ENCODE peak calls at places on chromosomes 7 and 10, in ten cellular contexts. V is esophagus muscularis mucosa, W is fibroblast of pulmonary artery, N is BE2C, C is HepG2, I is uterus, E is lung, Q is stomach, O is spleen, Y is neural crest cell. J is an unnamed sample.

GRCh38 chr10:95756796-95757657 is 1.1 kb downstream of the ENTPD1 start:
- DNase-seq in V (no peak), W (no peak), N (no peak), C (no peak), I (no peak), E (no peak), Q (no peak), O (no peak), Y (no peak), J (no peak)

GRCh38 chr7:114083714-114084113 is 164.9 kb upstream of the PPP1R3A start:
- DNase-seq in V (no peak), W (no peak), N (no peak), C (no peak), I (no peak), E (no peak), Q (no peak), O (no peak), Y (no peak), J (no peak)

GRCh38 chr10:110137142-110137545 is 70.3 kb upstream of the MXI1 start:
- DNase-seq in V (peak; percentile 24), W (peak; percentile 91), N (no peak), C (peak; percentile 76), I (no peak), E (no peak), Q (no peak), O (no peak), Y (no peak), J (no peak)

GRCh38 chr10:12807982-12808613 is 193.4 kb downstream of the CCDC3 start:
- DNase-seq in V (no peak), W (no peak), N (no peak), C (no peak), I (no peak), E (no peak), Q (no peak), O (no peak), Y (no peak), J (no peak)

GRCh38 chr7:69787736-69788431 is 189.6 kb downstream of the AUTS2 start:
- DNase-seq in V (no peak), W (no peak), N (no peak), C (no peak), I (no peak), E (no peak), Q (no peak), O (no peak), Y (no peak), J (no peak)

GRCh38 chr10:60917331-60918280 is 26.4 kb downstream of the RHOBTB1 start:
- DNase-seq in V (no peak), W (no peak), N (no peak), C (no peak), I (no peak), E (no peak), Q (no peak), O (no peak), Y (no peak), J (no peak)

GRCh38 chr7:84384417-84384816 is 189.8 kb upstream of the SEMA3A start:
- DNase-seq in V (no peak), W (no peak), N (no peak), C (no peak), I (no peak), E (no peak), Q (no peak), O (no peak), Y (no peak), J (no peak)

GRCh38 chr7:41869596-41869995 is 166.7 kb upstream of the INHBA start:
- DNase-seq in V (no peak), W (peak; percentile 49), N (no peak), C (no peak), I (no peak), E (no peak), Q (no peak), O (no peak), Y (no peak), J (no peak)

GRCh38 chr7:121544726-121545125 is 148.6 kb upstream of the FAM3C start:
- DNase-seq in V (no peak), W (peak; percentile 96), N (no peak), C (peak; percentile 6), I (no peak), E (no peak), Q (no peak), O (no peak), Y (no peak), J (no peak)

GRCh38 chr7:2607122-2607912 is 24.5 kb upstream of the TTYH3 start:
- DNase-seq in V (no peak), W (peak; percentile 24), N (no peak), C (no peak), I (no peak), E (peak; percentile 44), Q (no peak), O (peak; percentile 89), Y (no peak), J (no peak)

GRCh38 chr7:1679966-1680730 is 10.1 kb downstream of the ELFN1 start:
- DNase-seq in V (no peak), W (no peak), N (no peak), C (no peak), I (no peak), E (no peak), Q (peak; percentile 8), O (peak; percentile 39), Y (no peak), J (no peak)

GRCh38 chr7:139681463-139681755 is 96.4 kb downstream of the HIPK2 start:
- DNase-seq in V (no peak), W (no peak), N (no peak), C (no peak), I (no peak), E (no peak), Q (no peak), O (no peak), Y (no peak), J (no peak)

GRCh38 chr10:113524539-113525490 is 28.0 kb upstream of the HABP2 start:
- DNase-seq in V (no peak), W (peak; percentile 12), N (no peak), C (no peak), I (no peak), E (no peak), Q (peak; percentile 17), O (no peak), Y (no peak), J (no peak)

GRCh38 chr10:21184216-21184615 is 287.1 kb upstream of the NEBL start:
- DNase-seq in V (no peak), W (peak; percentile 62), N (no peak), C (no peak), I (no peak), E (no peak), Q (no peak), O (no peak), Y (no peak), J (no peak)

GRCh38 chr7:54877683-54878082 is 118.7 kb upstream of the SEC61G start:
- DNase-seq in V (no peak), W (peak; percentile 23), N (peak; percentile 41), C (peak; percentile 24), I (no peak), E (no peak), Q (no peak), O (no peak), Y (no peak), J (no peak)

GRCh38 chr7:97018126-97018601 is 6.5 kb downstream of the DLX5 start:
- DNase-seq in V (no peak), W (no peak), N (no peak), C (no peak), I (no peak), E (no peak), Q (no peak), O (no peak), Y (no peak), J (no peak)

GRCh38 chr7:66899552-66900280 is 21.3 kb upstream of the TMEM248 start:
- DNase-seq in V (no peak), W (no peak), N (no peak), C (no peak), I (no peak), E (no peak), Q (no peak), O (no peak), Y (no peak), J (no peak)

DNA sequence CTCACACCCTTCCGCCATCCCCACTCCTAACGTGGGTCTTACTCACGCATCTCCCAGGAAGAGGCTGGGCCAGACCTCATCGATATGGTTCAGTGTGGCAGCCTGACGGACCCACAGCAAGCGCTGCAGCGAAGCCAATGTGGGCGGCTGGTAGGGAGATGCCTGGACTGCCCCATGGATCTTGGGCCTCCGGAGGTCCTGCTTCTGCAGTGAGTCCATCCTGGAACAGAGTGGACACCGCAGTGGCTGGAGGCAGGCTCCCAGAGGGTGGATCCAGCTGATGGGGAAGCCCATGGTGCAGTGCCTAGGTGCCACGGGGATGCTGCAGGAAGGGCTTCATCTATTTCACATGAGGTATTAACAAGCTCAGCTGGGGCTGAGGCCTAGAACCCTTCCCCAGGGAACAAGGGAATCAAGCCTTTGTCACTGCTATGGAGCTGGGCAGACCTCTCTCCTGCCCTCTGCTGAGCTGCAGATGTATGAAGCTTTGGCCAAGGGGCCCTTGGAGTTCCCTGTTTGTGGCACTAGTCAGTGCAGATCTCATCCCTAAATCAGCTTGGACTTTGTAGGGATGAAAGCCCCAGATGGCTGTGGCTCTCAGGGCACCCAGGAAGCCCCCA is 13.7 kb upstream of the SAMD8 start:
- DNase-seq in V (no peak), W (peak; percentile 42), N (peak; percentile 36), C (peak; percentile 20), I (no peak), E (no peak), Q (no peak), O (no peak), Y (no peak), J (peak; percentile 49)
- TF ChIP-seq CTCF in V (peak; percentile 12), W (peak; percentile 45), N (peak; percentile 49), C (peak; percentile 67), I (peak; percentile 15), E (no peak), Q (no peak), O (no peak), Y (peak; percentile 28), J (peak; percentile 23)

DNA sequence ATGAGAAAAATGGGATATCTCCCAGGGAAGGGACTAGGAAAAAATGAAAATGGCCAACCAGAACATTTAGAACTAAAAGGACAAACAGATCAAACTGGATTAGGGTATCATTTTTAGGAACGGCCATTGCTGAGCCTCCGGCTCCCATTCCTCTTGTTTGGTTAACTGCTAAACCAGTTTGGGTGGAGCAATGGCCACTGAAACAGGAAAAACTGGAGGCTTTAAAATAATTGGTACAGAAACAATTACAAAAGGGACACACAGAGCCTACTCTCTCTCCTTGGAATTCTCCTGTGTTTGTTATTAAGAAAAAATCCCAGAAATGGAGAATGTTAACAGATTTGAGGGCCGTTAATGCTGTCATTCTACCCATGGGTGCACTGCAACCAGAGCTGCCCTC is 4.7 kb upstream of the CHST3 start:
- DNase-seq in V (no peak), W (no peak), N (no peak), C (no peak), I (no peak), E (no peak), Q (no peak), O (no peak), Y (no peak), J (no peak)
- TF ChIP-seq CTCF in V (no peak), W (no peak), N (no peak), C (no peak), I (no peak), E (no peak), Q (no peak), O (no peak), Y (no peak), J (no peak)

GRCh38 chr10:32961892-32962369 is 3.9 kb upstream of the ITGB1 start:
- DNase-seq in V (no peak), W (peak; percentile 92), N (no peak), C (peak; percentile 57), I (no peak), E (no peak), Q (no peak), O (no peak), Y (no peak), J (no peak)
- TF ChIP-seq CTCF in V (no peak), W (peak; percentile 35), N (no peak), C (no peak), I (no peak), E (no peak), Q (no peak), O (no peak), Y (peak; percentile 37), J (no peak)

GRCh38 chr7:16921644-16922257 is 40.0 kb upstream of the AGR3 start:
- DNase-seq in V (no peak), W (peak; percentile 33), N (no peak), C (no peak), I (no peak), E (no peak), Q (peak; percentile 28), O (no peak), Y (no peak), J (no peak)
- TF ChIP-seq CTCF in V (no peak), W (no peak), N (no peak), C (no peak), I (no peak), E (no peak), Q (no peak), O (no peak), Y (no peak), J (no peak)

J was measured in glutamatergic neuron.